ENCODE peak calls at places on chromosome 6, in five cellular contexts. A is left ventricle myocardium inferior, S is head of caudate nucleus, T is cardiac fibroblast, K is suprapubic skin. Z is an unnamed sample.

GRCh38 chr6:142694054-142694453 is 250.9 kb downstream of the HIVEP2 start:
- DNase-seq in A (no peak), S (no peak), T (peak), K (no peak), Z (no peak)

GRCh38 chr6:65545920-65546319 is 161.1 kb downstream of the EYS start:
- DNase-seq in A (no peak), S (no peak), T (no peak), K (no peak), Z (peak)

GRCh38 chr6:1390071-1390804 is 862 bp downstream of the FOXF2 start:
- DNase-seq in A (no peak), S (no peak), T (peak), K (no peak), Z (peak)

GRCh38 chr6:52549428-52549827 is 27.4 kb downstream of the TRAM2 start:
- DNase-seq in A (no peak), S (no peak), T (no peak), K (no peak), Z (no peak)

GRCh38 chr6:77010931-77011542 is 452.3 kb downstream of the HTR1B start:
- DNase-seq in A (no peak), S (no peak), T (no peak), K (peak), Z (no peak)

GRCh38 chr6:136034422-136034821 is 182.9 kb downstream of the PDE7B start:
- DNase-seq in A (no peak), S (no peak), T (no peak), K (no peak), Z (no peak)

GRCh38 chr6:124002377-124003081 is 198.9 kb downstream of the NKAIN2 start:
- DNase-seq in A (no peak), S (no peak), T (no peak), K (no peak), Z (no peak)

GRCh38 chr6:113645576-113645970 is 211.6 kb upstream of the MARCKS start:
- DNase-seq in A (no peak), S (no peak), T (peak), K (no peak), Z (peak)

GRCh38 chr6:155889405-155889804 is 433.8 kb upstream of the NOX3 start:
- DNase-seq in A (no peak), S (no peak), T (no peak), K (no peak), Z (no peak)

GRCh38 chr6:79672631-79673065 is 41.5 kb downstream of the SH3BGRL2 start:
- DNase-seq in A (no peak), S (no peak), T (peak), K (no peak), Z (peak)

GRCh38 chr6:136609878-136610706 is 59.9 kb upstream of the MAP7 start:
- DNase-seq in A (no peak), S (no peak), T (peak), K (no peak), Z (peak)

GRCh38 chr6:112501705-112502104 is 154.6 kb downstream of the RFPL4B start:
- DNase-seq in A (peak), S (peak), T (peak), K (no peak), Z (no peak)

GRCh38 chr6:17115251-17116089 is 13.6 kb downstream of the STMND1 start:
- DNase-seq in A (no peak), S (no peak), T (peak), K (no peak), Z (peak)

GRCh38 chr6:36938536-36938935 is 16.0 kb upstream of the PI16 start:
- DNase-seq in A (no peak), S (no peak), T (peak), K (no peak), Z (peak)

GRCh38 chr6:157269261-157269794 is 54.0 kb downstream of the TMEM242 start:
- DNase-seq in A (peak), S (no peak), T (peak), K (no peak), Z (no peak)

GRCh38 chr6:157906537-157907061 is 75.1 kb upstream of the SYNJ2 start:
- DNase-seq in A (no peak), S (no peak), T (no peak), K (no peak), Z (no peak)

GRCh38 chr6:56312049-56312448 is 64.7 kb upstream of the COL21A1 start:
- DNase-seq in A (no peak), S (no peak), T (no peak), K (no peak), Z (no peak)

GRCh38 chr6:139342957-139343750 is 31.3 kb downstream of the CITED2 start:
- DNase-seq in A (no peak), S (no peak), T (no peak), K (no peak), Z (no peak)

GRCh38 chr6:109340811-109341210 is 41.5 kb downstream of the CD164 start:
- DNase-seq in A (no peak), S (no peak), T (no peak), K (no peak), Z (no peak)

GRCh38 chr6:170082067-170082466 is 208.8 kb downstream of the DLL1 start:
- DNase-seq in A (peak), S (no peak), T (no peak), K (no peak), Z (no peak)

GRCh38 chr6:25441658-25442276 is 162.6 kb downstream of the CARMIL1 start:
- DNase-seq in A (no peak), S (no peak), T (no peak), K (no peak), Z (no peak)